ENCODE peak calls at places on chromosomes 7 and 10, in ten cellular contexts. One of them, this sample, is unnamed.

GRCh38 chr10:4241724-4242345 is 456.8 kb upstream of the KLF6 start:
- DNase-seq in lower lobe of right lung: no peak
- DNase-seq in GM23338: peak; percentile 41
- DNase-seq in Caco-2: no peak
- DNase-seq in fibroblast of lung: peak; percentile 100
- DNase-seq in HFFc6: peak; percentile 97
- DNase-seq in AG09309: peak; percentile 100
- DNase-seq in H1: no peak
- DNase-seq in GM10248: no peak
- DNase-seq in astrocyte of the spinal cord: peak; percentile 100
- DNase-seq in this sample: no peak

GRCh38 chr10:22339761-22340361 is 5.4 kb upstream of the SPAG6 start:
- DNase-seq in fibroblast of lung: peak; percentile 91
- DNase-seq in GM23338: no peak
- DNase-seq in astrocyte of the spinal cord: no peak
- DNase-seq in Caco-2: no peak
- DNase-seq in H1: no peak
- DNase-seq in AG09309: no peak
- DNase-seq in lower lobe of right lung: no peak
- DNase-seq in GM10248: no peak
- DNase-seq in HFFc6: no peak
- DNase-seq in this sample: no peak

GRCh38 chr7:24825931-24826661 is 68.8 kb upstream of the GSDME start:
- DNase-seq in AG09309: no peak
- DNase-seq in lower lobe of right lung: no peak
- DNase-seq in HFFc6: peak; percentile 41
- DNase-seq in Caco-2: peak; percentile 92
- DNase-seq in astrocyte of the spinal cord: peak; percentile 84
- DNase-seq in GM10248: no peak
- DNase-seq in H1: no peak
- DNase-seq in fibroblast of lung: peak; percentile 48
- DNase-seq in GM23338: peak; percentile 53
- DNase-seq in this sample: peak; percentile 13

GRCh38 chr10:58932821-58933314 is 243.6 kb upstream of the PHYHIPL start:
- DNase-seq in fibroblast of lung: no peak
- DNase-seq in GM10248: no peak
- DNase-seq in AG09309: no peak
- DNase-seq in GM23338: no peak
- DNase-seq in astrocyte of the spinal cord: no peak
- DNase-seq in Caco-2: no peak
- DNase-seq in H1: no peak
- DNase-seq in lower lobe of right lung: no peak
- DNase-seq in HFFc6: peak; percentile 50
- DNase-seq in this sample: no peak

GRCh38 chr7:95662987-95663386 is 66.7 kb upstream of the PDK4 start:
- DNase-seq in fibroblast of lung: no peak
- DNase-seq in astrocyte of the spinal cord: no peak
- DNase-seq in GM23338: no peak
- DNase-seq in H1: no peak
- DNase-seq in HFFc6: no peak
- DNase-seq in lower lobe of right lung: no peak
- DNase-seq in Caco-2: no peak
- DNase-seq in AG09309: no peak
- DNase-seq in GM10248: no peak
- DNase-seq in this sample: no peak

GRCh38 chr7:54980521-54980920 is 38.3 kb upstream of the EGFR start:
- DNase-seq in lower lobe of right lung: no peak
- DNase-seq in AG09309: no peak
- DNase-seq in fibroblast of lung: no peak
- DNase-seq in astrocyte of the spinal cord: no peak
- DNase-seq in Caco-2: no peak
- DNase-seq in H1: no peak
- DNase-seq in HFFc6: no peak
- DNase-seq in GM10248: no peak
- DNase-seq in GM23338: no peak
- DNase-seq in this sample: no peak

GRCh38 chr10:92847185-92847864 is 995 bp upstream of the EXOC6 start:
- DNase-seq in H1: no peak
- DNase-seq in AG09309: no peak
- DNase-seq in fibroblast of lung: no peak
- DNase-seq in GM10248: no peak
- DNase-seq in Caco-2: peak; percentile 49
- DNase-seq in GM23338: no peak
- DNase-seq in astrocyte of the spinal cord: no peak
- DNase-seq in HFFc6: peak; percentile 4
- DNase-seq in lower lobe of right lung: no peak
- DNase-seq in this sample: no peak

GRCh38 chr10:123408660-123409059 is 254.5 kb downstream of the BUB3 start:
- DNase-seq in Caco-2: no peak
- DNase-seq in fibroblast of lung: no peak
- DNase-seq in GM10248: no peak
- DNase-seq in astrocyte of the spinal cord: no peak
- DNase-seq in HFFc6: no peak
- DNase-seq in GM23338: no peak
- DNase-seq in H1: no peak
- DNase-seq in AG09309: no peak
- DNase-seq in lower lobe of right lung: no peak
- DNase-seq in this sample: no peak

GRCh38 chr10:44398747-44399477 is 14.0 kb upstream of the CXCL12 start:
- DNase-seq in lower lobe of right lung: no peak
- DNase-seq in H1: no peak
- DNase-seq in Caco-2: no peak
- DNase-seq in GM10248: no peak
- DNase-seq in GM23338: peak; percentile 49
- DNase-seq in AG09309: no peak
- DNase-seq in HFFc6: no peak
- DNase-seq in fibroblast of lung: no peak
- DNase-seq in astrocyte of the spinal cord: no peak
- DNase-seq in this sample: no peak

GRCh38 chr7:28395806-28396205 is 16.5 kb upstream of the CREB5 start:
- DNase-seq in lower lobe of right lung: no peak
- DNase-seq in fibroblast of lung: peak; percentile 47
- DNase-seq in Caco-2: no peak
- DNase-seq in GM10248: no peak
- DNase-seq in AG09309: no peak
- DNase-seq in astrocyte of the spinal cord: no peak
- DNase-seq in HFFc6: no peak
- DNase-seq in GM23338: no peak
- DNase-seq in H1: no peak
- DNase-seq in this sample: no peak

GRCh38 chr7:4272141-4272540 is 410.0 kb upstream of the FOXK1 start:
- DNase-seq in GM10248: no peak
- DNase-seq in GM23338: no peak
- DNase-seq in Caco-2: no peak
- DNase-seq in H1: no peak
- DNase-seq in astrocyte of the spinal cord: no peak
- DNase-seq in AG09309: no peak
- DNase-seq in HFFc6: no peak
- DNase-seq in lower lobe of right lung: no peak
- DNase-seq in fibroblast of lung: no peak
- DNase-seq in this sample: no peak

GRCh38 chr7:150481955-150482354 is 31.5 kb downstream of the GIMAP8 start:
- DNase-seq in fibroblast of lung: no peak
- DNase-seq in Caco-2: no peak
- DNase-seq in AG09309: no peak
- DNase-seq in GM10248: no peak
- DNase-seq in HFFc6: no peak
- DNase-seq in GM23338: no peak
- DNase-seq in H1: no peak
- DNase-seq in lower lobe of right lung: no peak
- DNase-seq in astrocyte of the spinal cord: no peak
- DNase-seq in this sample: no peak

GRCh38 chr7:52940511-52940910 is 94.9 kb upstream of the POM121L12 start:
- DNase-seq in GM10248: no peak
- DNase-seq in Caco-2: no peak
- DNase-seq in HFFc6: no peak
- DNase-seq in AG09309: no peak
- DNase-seq in H1: no peak
- DNase-seq in astrocyte of the spinal cord: no peak
- DNase-seq in lower lobe of right lung: no peak
- DNase-seq in GM23338: no peak
- DNase-seq in fibroblast of lung: no peak
- DNase-seq in this sample: no peak

GRCh38 chr7:139936760-139937310 is 107.8 kb downstream of the TBXAS1 start:
- DNase-seq in Caco-2: no peak
- DNase-seq in GM23338: no peak
- DNase-seq in fibroblast of lung: peak; percentile 84
- DNase-seq in lower lobe of right lung: no peak
- DNase-seq in H1: no peak
- DNase-seq in HFFc6: peak; percentile 20
- DNase-seq in astrocyte of the spinal cord: peak; percentile 74
- DNase-seq in GM10248: no peak
- DNase-seq in AG09309: peak; percentile 39
- DNase-seq in this sample: peak; percentile 25

GRCh38 chr10:65377687-65378086 is 1548.1 kb upstream of the LRRTM3 start:
- DNase-seq in AG09309: no peak
- DNase-seq in fibroblast of lung: no peak
- DNase-seq in Caco-2: no peak
- DNase-seq in astrocyte of the spinal cord: no peak
- DNase-seq in GM23338: peak; percentile 57
- DNase-seq in H1: no peak
- DNase-seq in HFFc6: no peak
- DNase-seq in lower lobe of right lung: no peak
- DNase-seq in GM10248: no peak
- DNase-seq in this sample: no peak

GRCh38 chr7:111080495-111081105 is 10.3 kb upstream of the LRRN3 start:
- DNase-seq in GM23338: no peak
- DNase-seq in Caco-2: no peak
- DNase-seq in HFFc6: no peak
- DNase-seq in fibroblast of lung: no peak
- DNase-seq in GM10248: no peak
- DNase-seq in AG09309: no peak
- DNase-seq in lower lobe of right lung: no peak
- DNase-seq in astrocyte of the spinal cord: no peak
- DNase-seq in H1: no peak
- DNase-seq in this sample: no peak
- TF ChIP-seq CTCF in GM23338: no peak
- TF ChIP-seq CTCF in Caco-2: no peak
- TF ChIP-seq CTCF in HFFc6: no peak
- TF ChIP-seq CTCF in fibroblast of lung: no peak
- TF ChIP-seq CTCF in GM10248: no peak
- TF ChIP-seq CTCF in AG09309: no peak
- TF ChIP-seq CTCF in lower lobe of right lung: no peak
- TF ChIP-seq CTCF in astrocyte of the spinal cord: no peak
- TF ChIP-seq CTCF in H1: no peak
- TF ChIP-seq CTCF in this sample: no peak

GRCh38 chr7:33517191-33517590 is 387.8 kb downstream of the BBS9 start:
- DNase-seq in fibroblast of lung: no peak
- DNase-seq in Caco-2: no peak
- DNase-seq in GM23338: no peak
- DNase-seq in HFFc6: no peak
- DNase-seq in astrocyte of the spinal cord: no peak
- DNase-seq in lower lobe of right lung: no peak
- DNase-seq in AG09309: no peak
- DNase-seq in H1: no peak
- DNase-seq in GM10248: no peak
- DNase-seq in this sample: no peak

GRCh38 chr7:33511735-33512134 is 382.4 kb downstream of the BBS9 start:
- DNase-seq in Caco-2: no peak
- DNase-seq in AG09309: no peak
- DNase-seq in HFFc6: no peak
- DNase-seq in GM10248: no peak
- DNase-seq in H1: no peak
- DNase-seq in fibroblast of lung: peak; percentile 14
- DNase-seq in astrocyte of the spinal cord: no peak
- DNase-seq in lower lobe of right lung: no peak
- DNase-seq in GM23338: no peak
- DNase-seq in this sample: no peak

GRCh38 chr7:33516634-33517033 is 387.3 kb downstream of the BBS9 start:
- DNase-seq in H1: no peak
- DNase-seq in AG09309: no peak
- DNase-seq in GM10248: no peak
- DNase-seq in Caco-2: no peak
- DNase-seq in GM23338: no peak
- DNase-seq in fibroblast of lung: no peak
- DNase-seq in lower lobe of right lung: no peak
- DNase-seq in astrocyte of the spinal cord: no peak
- DNase-seq in HFFc6: no peak
- DNase-seq in this sample: no peak
- TF ChIP-seq CTCF in H1: no peak
- TF ChIP-seq CTCF in AG09309: no peak
- TF ChIP-seq CTCF in GM10248: no peak
- TF ChIP-seq CTCF in Caco-2: no peak
- TF ChIP-seq CTCF in GM23338: no peak
- TF ChIP-seq CTCF in fibroblast of lung: no peak
- TF ChIP-seq CTCF in lower lobe of right lung: no peak
- TF ChIP-seq CTCF in astrocyte of the spinal cord: no peak
- TF ChIP-seq CTCF in HFFc6: no peak
- TF ChIP-seq CTCF in this sample: no peak

DNA sequence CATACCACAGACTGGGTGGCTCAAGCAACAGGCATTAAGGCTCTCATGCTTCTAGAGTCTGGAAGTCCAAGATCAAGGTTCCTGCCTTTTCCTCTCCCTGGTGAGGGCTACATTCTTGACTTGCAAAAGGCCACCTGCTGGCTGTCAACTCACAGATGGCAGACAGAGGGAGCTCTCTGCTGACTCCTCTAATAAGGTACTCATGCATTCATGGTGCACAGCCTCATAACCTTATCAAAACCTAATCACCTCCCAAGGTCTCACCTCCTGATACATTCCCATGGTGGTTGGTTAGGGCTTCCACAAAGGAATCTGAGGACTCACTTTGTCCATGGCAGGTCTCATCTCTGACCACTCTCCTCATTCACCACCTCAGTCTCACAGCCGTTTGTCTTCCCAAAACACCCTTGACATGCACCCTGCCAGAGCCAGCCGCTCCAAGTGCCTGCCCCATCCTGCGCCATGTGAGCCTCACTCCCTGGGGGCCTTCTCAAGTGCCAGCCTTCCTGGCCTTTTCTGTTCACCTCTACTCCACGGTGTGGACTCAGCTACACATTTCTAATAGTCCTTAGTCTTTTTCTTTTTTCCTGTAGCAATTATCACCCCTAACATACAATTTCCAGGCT is 400.3 kb upstream of the ADARB2 start:
- DNase-seq in AG09309: no peak
- DNase-seq in H1: peak; percentile 54
- DNase-seq in GM23338: peak; percentile 77
- DNase-seq in lower lobe of right lung: no peak
- DNase-seq in GM10248: no peak
- DNase-seq in astrocyte of the spinal cord: peak; percentile 4
- DNase-seq in fibroblast of lung: no peak
- DNase-seq in Caco-2: peak; percentile 54
- DNase-seq in HFFc6: no peak
- DNase-seq in this sample: peak; percentile 17
- TF ChIP-seq CTCF in AG09309: no peak
- TF ChIP-seq CTCF in H1: peak; percentile 61
- TF ChIP-seq CTCF in GM23338: peak; percentile 83
- TF ChIP-seq CTCF in lower lobe of right lung: no peak
- TF ChIP-seq CTCF in GM10248: peak; percentile 40
- TF ChIP-seq CTCF in astrocyte of the spinal cord: peak; percentile 19
- TF ChIP-seq CTCF in fibroblast of lung: no peak
- TF ChIP-seq CTCF in Caco-2: peak; percentile 68
- TF ChIP-seq CTCF in HFFc6: no peak
- TF ChIP-seq CTCF in this sample: peak; percentile 22

DNA sequence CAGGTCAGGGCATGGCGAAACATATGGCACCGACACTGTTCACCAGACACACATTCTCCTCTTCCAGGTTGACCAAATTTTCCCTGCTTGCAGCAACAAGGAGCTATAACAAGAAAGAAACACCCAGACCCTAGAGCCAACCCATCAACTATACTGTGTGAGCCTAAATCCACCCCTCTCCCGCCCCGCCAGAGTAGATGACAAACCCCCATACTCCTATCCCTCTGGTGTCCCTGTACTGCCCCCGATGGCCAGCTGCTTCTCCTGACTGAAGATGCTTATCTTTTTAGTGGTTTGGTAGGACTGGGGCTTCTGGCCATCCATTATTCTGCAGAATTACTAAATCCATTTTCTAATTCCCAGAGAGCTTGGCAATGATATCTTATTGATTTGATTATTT is 70.1 kb upstream of the EEPD1 start:
- DNase-seq in H1: no peak
- DNase-seq in lower lobe of right lung: no peak
- DNase-seq in fibroblast of lung: no peak
- DNase-seq in HFFc6: no peak
- DNase-seq in GM23338: peak; percentile 60
- DNase-seq in astrocyte of the spinal cord: no peak
- DNase-seq in Caco-2: no peak
- DNase-seq in AG09309: no peak
- DNase-seq in GM10248: no peak
- DNase-seq in this sample: no peak
- TF ChIP-seq CTCF in H1: peak; percentile 45
- TF ChIP-seq CTCF in lower lobe of right lung: no peak
- TF ChIP-seq CTCF in fibroblast of lung: no peak
- TF ChIP-seq CTCF in HFFc6: no peak
- TF ChIP-seq CTCF in GM23338: peak; percentile 57
- TF ChIP-seq CTCF in astrocyte of the spinal cord: peak; percentile 22
- TF ChIP-seq CTCF in Caco-2: no peak
- TF ChIP-seq CTCF in AG09309: no peak
- TF ChIP-seq CTCF in GM10248: no peak
- TF ChIP-seq CTCF in this sample: no peak